ENCODE peak calls at places on chromosomes 12 and 14, in five cellular contexts. One of them, this sample, is unnamed. For H3K79me2, the result is how much of the 10 kb centered on the place peaks cover.

GRCh38 chr14:89641495-89642162 is 224.6 kb upstream of the FOXN3 start:
- DNase-seq in K562: no peak
- DNase-seq in HepG2: peak
- DNase-seq in GM23338: no peak
- DNase-seq in GM12878: peak
- DNase-seq in this sample: no peak

GRCh38 chr12:89051065-89051677 is 301.1 kb downstream of the DUSP6 start:
- DNase-seq in HepG2: peak
- DNase-seq in GM23338: peak
- DNase-seq in GM12878: no peak
- DNase-seq in K562: peak
- DNase-seq in this sample: no peak

GRCh38 chr12:69886715-69887114 is 61.7 kb downstream of the MYRFL start:
- DNase-seq in K562: no peak
- DNase-seq in HepG2: no peak
- DNase-seq in GM12878: no peak
- DNase-seq in GM23338: no peak
- DNase-seq in this sample: no peak

GRCh38 chr12:126390969-126391566 is 1325.8 kb downstream of the AACS start:
- DNase-seq in HepG2: no peak
- DNase-seq in K562: no peak
- DNase-seq in GM23338: no peak
- DNase-seq in GM12878: no peak
- DNase-seq in this sample: no peak

GRCh38 chr12:68359669-68360068 is 27.5 kb upstream of the MDM1 start:
- DNase-seq in K562: no peak
- DNase-seq in GM23338: no peak
- DNase-seq in HepG2: no peak
- DNase-seq in GM12878: no peak
- DNase-seq in this sample: no peak

GRCh38 chr12:95608252-95609033 is 57.2 kb upstream of the USP44 start:
- DNase-seq in GM23338: peak
- DNase-seq in GM12878: no peak
- DNase-seq in K562: no peak
- DNase-seq in HepG2: peak
- DNase-seq in this sample: no peak

GRCh38 chr14:30691751-30692398 is 69.8 kb downstream of the SCFD1 start:
- DNase-seq in HepG2: no peak
- DNase-seq in K562: no peak
- DNase-seq in GM12878: no peak
- DNase-seq in GM23338: peak
- DNase-seq in this sample: no peak

GRCh38 chr14:52241102-52241793 is 26.2 kb upstream of the PTGDR start:
- DNase-seq in HepG2: no peak
- DNase-seq in GM12878: no peak
- DNase-seq in GM23338: no peak
- DNase-seq in K562: no peak
- DNase-seq in this sample: no peak

GRCh38 chr14:21852061-21852664 is 178.5 kb upstream of the OR4E1 start:
- DNase-seq in GM23338: peak
- DNase-seq in K562: no peak
- DNase-seq in HepG2: peak
- DNase-seq in GM12878: no peak
- DNase-seq in this sample: peak

GRCh38 chr12:106226884-106227640 is 20.8 kb downstream of the CKAP4 start:
- DNase-seq in HepG2: peak
- DNase-seq in GM23338: peak
- DNase-seq in K562: peak
- DNase-seq in GM12878: no peak
- DNase-seq in this sample: no peak

GRCh38 chr12:115710104-115710564 is 567.4 kb downstream of the MED13L start:
- DNase-seq in GM23338: no peak
- DNase-seq in GM12878: no peak
- DNase-seq in K562: no peak
- DNase-seq in HepG2: no peak
- DNase-seq in this sample: no peak

GRCh38 chr14:51293149-51293925 is 53.3 kb downstream of the TMX1 start:
- DNase-seq in K562: no peak
- DNase-seq in HepG2: no peak
- DNase-seq in GM12878: no peak
- DNase-seq in GM23338: no peak
- DNase-seq in this sample: no peak

GRCh38 chr14:49366416-49366815 is 219.8 kb downstream of the RPS29 start:
- DNase-seq in HepG2: peak
- DNase-seq in K562: no peak
- DNase-seq in GM12878: no peak
- DNase-seq in GM23338: peak
- DNase-seq in this sample: no peak

GRCh38 chr14:102590667-102591099 is 1.8 kb upstream of the RCOR1 start:
- DNase-seq in GM23338: peak
- DNase-seq in K562: peak
- DNase-seq in GM12878: no peak
- DNase-seq in HepG2: peak
- DNase-seq in this sample: peak

GRCh38 chr14:93941293-93941910 is 14.3 kb downstream of the FAM181A start:
- DNase-seq in K562: no peak
- DNase-seq in HepG2: no peak
- DNase-seq in GM23338: no peak
- DNase-seq in GM12878: no peak
- DNase-seq in this sample: no peak

GRCh38 chr14:102262894-102263462 is 42.0 kb downstream of the MOK start:
- DNase-seq in K562: no peak
- DNase-seq in GM23338: peak
- DNase-seq in HepG2: peak
- DNase-seq in GM12878: no peak
- DNase-seq in this sample: peak

GRCh38 chr14:100429537-100429936 is 106.4 kb downstream of the SLC25A47 start:
- DNase-seq in GM23338: no peak
- DNase-seq in K562: no peak
- DNase-seq in GM12878: no peak
- DNase-seq in HepG2: peak
- DNase-seq in this sample: no peak

GRCh38 chr14:71304588-71305133 is 397.4 kb downstream of the PCNX1 start:
- DNase-seq in GM23338: no peak
- DNase-seq in K562: no peak
- DNase-seq in HepG2: no peak
- DNase-seq in GM12878: no peak
- DNase-seq in this sample: no peak

GRCh38 chr14:105495101-105495989 is 4.3 kb downstream of the TEDC1 start:
- DNase-seq in GM12878: no peak
- DNase-seq in GM23338: no peak
- DNase-seq in HepG2: no peak
- DNase-seq in K562: no peak
- DNase-seq in this sample: no peak

GRCh38 chr12:94157891-94158495 is 9.6 kb downstream of the PLXNC1 start:
- DNase-seq in GM23338: no peak
- DNase-seq in K562: no peak
- DNase-seq in HepG2: no peak
- DNase-seq in GM12878: peak
- DNase-seq in this sample: no peak
- H3K79me2 ChIP-seq in GM23338: under half
- H3K79me2 ChIP-seq in K562: under half
- H3K79me2 ChIP-seq in HepG2: under half
- H3K79me2 ChIP-seq in GM12878: half or more
- H3K79me2 ChIP-seq in this sample: under half

DNA sequence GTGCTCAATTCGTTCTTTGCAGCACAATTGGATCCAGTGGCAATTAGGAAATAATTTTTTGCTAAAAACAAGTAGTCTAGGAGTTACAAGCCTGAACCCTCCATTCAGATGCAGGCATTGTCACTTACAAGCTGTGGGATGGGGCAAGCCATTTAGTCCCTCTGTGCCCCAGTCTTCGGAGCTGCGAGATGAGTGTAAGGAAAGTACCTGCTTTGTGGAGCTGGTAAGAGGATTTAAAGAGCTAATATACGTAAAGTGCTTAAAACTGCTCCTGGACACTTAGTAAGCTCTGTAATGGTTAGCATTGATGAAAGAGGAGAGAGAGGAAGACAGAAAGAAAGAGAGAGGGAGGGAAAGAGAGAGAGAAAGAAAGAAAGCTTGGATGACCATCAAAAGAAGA is 112.5 kb downstream of the LGMN start:
- DNase-seq in HepG2: no peak
- DNase-seq in K562: no peak
- DNase-seq in GM23338: no peak
- DNase-seq in GM12878: no peak
- DNase-seq in this sample: no peak
- TF ChIP-seq CREB1 in HepG2: no peak
- TF ChIP-seq CREB1 in K562: no peak
- TF ChIP-seq CREB1 in GM23338: no peak
- TF ChIP-seq CREB1 in GM12878: no peak
- TF ChIP-seq CREB1 in this sample: no peak

DNA sequence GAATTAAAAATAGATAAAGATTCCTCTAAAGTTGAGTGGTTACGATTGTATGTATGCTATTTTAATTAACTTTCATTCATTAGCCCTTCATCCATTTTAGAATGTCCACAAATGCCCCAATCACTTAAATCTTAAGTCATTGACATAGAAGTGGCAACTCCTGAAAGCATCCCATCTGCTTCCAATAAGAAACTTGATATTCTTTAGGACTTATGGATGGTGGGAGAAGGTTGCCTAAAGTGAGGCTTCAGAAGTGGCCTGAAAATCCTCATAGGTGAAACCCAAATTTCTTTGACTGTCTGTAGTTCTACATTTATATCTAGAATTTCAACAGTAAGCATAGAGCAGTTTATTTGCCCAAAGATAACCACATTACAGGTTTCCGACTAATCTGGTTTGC is 161.7 kb upstream of the HMGA2 start:
- DNase-seq in K562: no peak
- DNase-seq in HepG2: no peak
- DNase-seq in GM12878: no peak
- DNase-seq in GM23338: no peak
- DNase-seq in this sample: no peak
- H3K79me2 ChIP-seq in K562: under half
- H3K79me2 ChIP-seq in HepG2: under half
- H3K79me2 ChIP-seq in GM12878: under half
- H3K79me2 ChIP-seq in GM23338: under half
- H3K79me2 ChIP-seq in this sample: under half

GRCh38 chr12:114697246-114697716 is 13.3 kb upstream of the TBX3 start:
- DNase-seq in GM12878: no peak
- DNase-seq in HepG2: no peak
- DNase-seq in GM23338: no peak
- DNase-seq in K562: no peak
- DNase-seq in this sample: no peak

GRCh38 chr12:114694436-114695304 is 10.7 kb upstream of the TBX3 start:
- DNase-seq in GM12878: no peak
- DNase-seq in HepG2: no peak
- DNase-seq in K562: no peak
- DNase-seq in GM23338: peak
- DNase-seq in this sample: no peak

GRCh38 chr12:114697741-114698565 is 14.0 kb upstream of the TBX3 start:
- DNase-seq in K562: no peak
- DNase-seq in HepG2: no peak
- DNase-seq in GM12878: no peak
- DNase-seq in GM23338: no peak
- DNase-seq in this sample: peak

GRCh38 chr12:114695305-114695592 is 11.3 kb upstream of the TBX3 start:
- DNase-seq in K562: no peak
- DNase-seq in HepG2: no peak
- DNase-seq in GM12878: no peak
- DNase-seq in GM23338: no peak
- DNase-seq in this sample: no peak

GRCh38 chr12:114696443-114697245 is 12.7 kb upstream of the TBX3 start:
- DNase-seq in GM12878: no peak
- DNase-seq in GM23338: no peak
- DNase-seq in HepG2: no peak
- DNase-seq in K562: no peak
- DNase-seq in this sample: no peak
- TF ChIP-seq CREB1 in GM12878: no peak
- TF ChIP-seq CREB1 in GM23338: no peak
- TF ChIP-seq CREB1 in HepG2: no peak
- TF ChIP-seq CREB1 in K562: no peak
- TF ChIP-seq CREB1 in this sample: no peak

GRCh38 chr12:116734156-116734768 is 3.6 kb downstream of the SPRING1 start:
- DNase-seq in GM23338: no peak
- DNase-seq in GM12878: no peak
- DNase-seq in HepG2: peak
- DNase-seq in K562: no peak
- DNase-seq in this sample: no peak
- H3K79me2 ChIP-seq in GM23338: half or more
- H3K79me2 ChIP-seq in GM12878: under half
- H3K79me2 ChIP-seq in HepG2: half or more
- H3K79me2 ChIP-seq in K562: under half
- H3K79me2 ChIP-seq in this sample: under half

GRCh38 chr12:47982770-47983169 is 19.4 kb downstream of the TMEM106C start:
- DNase-seq in K562: no peak
- DNase-seq in GM12878: no peak
- DNase-seq in GM23338: no peak
- DNase-seq in HepG2: no peak
- DNase-seq in this sample: no peak

GRCh38 chr12:47982311-47982710 is 18.9 kb downstream of the TMEM106C start:
- DNase-seq in GM12878: no peak
- DNase-seq in HepG2: no peak
- DNase-seq in GM23338: no peak
- DNase-seq in K562: no peak
- DNase-seq in this sample: no peak

GRCh38 chr12:47980779-47981495 is 17.5 kb downstream of the TMEM106C start:
- DNase-seq in HepG2: no peak
- DNase-seq in K562: no peak
- DNase-seq in GM12878: no peak
- DNase-seq in GM23338: no peak
- DNase-seq in this sample: no peak

GRCh38 chr12:47980172-47980571 is 16.8 kb downstream of the TMEM106C start:
- DNase-seq in GM12878: no peak
- DNase-seq in GM23338: no peak
- DNase-seq in K562: no peak
- DNase-seq in HepG2: no peak
- DNase-seq in this sample: no peak

DNA sequence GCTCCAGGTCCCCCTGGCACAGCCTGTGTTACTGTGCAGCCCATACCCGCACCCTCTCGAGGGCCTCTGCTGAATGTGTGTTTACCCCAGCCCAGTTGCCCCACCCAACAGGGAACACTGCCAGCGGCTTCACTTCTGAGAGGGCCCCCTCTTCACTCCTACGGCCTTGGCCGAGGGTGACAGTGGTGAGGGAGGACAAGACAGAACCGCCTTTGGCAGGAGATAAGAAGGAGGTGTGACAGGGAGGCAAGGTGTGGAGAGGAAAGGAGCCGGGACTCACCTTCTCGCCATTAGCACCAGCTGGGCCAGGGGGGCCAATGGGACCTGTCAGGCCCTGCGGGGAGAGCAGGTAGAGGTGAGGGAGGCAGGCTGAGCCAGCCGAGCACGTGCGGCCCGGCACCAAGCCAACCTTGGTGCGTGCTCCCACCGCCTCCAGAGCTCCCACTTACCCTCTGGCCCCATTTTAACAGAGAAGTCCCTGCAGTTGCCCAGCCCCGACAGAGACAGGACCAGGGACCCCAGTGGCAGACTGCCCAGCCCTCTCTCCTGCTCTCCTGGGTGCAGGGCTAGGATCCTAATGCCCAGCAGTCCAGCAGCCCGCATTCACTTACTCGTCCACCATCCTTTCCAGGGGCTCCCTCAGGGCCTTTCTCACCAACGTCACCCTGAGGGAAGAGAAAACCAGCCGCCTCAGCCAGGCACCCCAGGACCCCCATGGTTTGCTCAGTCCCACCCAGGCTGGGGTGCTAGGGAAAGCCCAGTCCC is 18.3 kb downstream of the TMEM106C start:
- DNase-seq in K562: peak
- DNase-seq in GM12878: no peak
- DNase-seq in GM23338: no peak
- DNase-seq in HepG2: peak
- DNase-seq in this sample: no peak
- TF ChIP-seq CREB1 in K562: no peak
- TF ChIP-seq CREB1 in GM12878: no peak
- TF ChIP-seq CREB1 in GM23338: no peak
- TF ChIP-seq CREB1 in HepG2: no peak
- TF ChIP-seq CREB1 in this sample: no peak

GRCh38 chr12:130826151-130826801 is 12.8 kb downstream of the STX2 start:
- DNase-seq in GM23338: peak
- DNase-seq in GM12878: no peak
- DNase-seq in HepG2: peak
- DNase-seq in K562: peak
- DNase-seq in this sample: peak
- H3K79me2 ChIP-seq in GM23338: under half
- H3K79me2 ChIP-seq in GM12878: under half
- H3K79me2 ChIP-seq in HepG2: under half
- H3K79me2 ChIP-seq in K562: half or more
- H3K79me2 ChIP-seq in this sample: under half

This sample was measured in H1.